ENCODE peak calls at places on chromosomes 12 and 14, in nine cellular contexts. E is cardiac muscle cell; X is epithelial cell of esophagus; J is NCI-H1417 treated with DMSO at 0.1 percent for 48 hours; R is GDM1; N is stimulated activated CD4-positive, alpha-beta T cell treated with anti-CD3 and anti-CD28 coated beads, Interleukin-15, amount 100 ng/mL, for 1 hour; V is activated effector memory CD4-positive, alpha-beta T cell treated with Interleukin-2 at 50 U/mL for 16 hours; M is caudate nucleus; L is germinal center. P is an unnamed sample.

GRCh38 chr12:3077572-3078081 is 448 bp downstream of the TSPAN9 start:
- DNase-seq in V (no peak), L (no peak), R (no peak), E (no peak), M (no peak), J (no peak), X (no peak), N (no peak), P (peak)

GRCh38 chr14:57692671-57693070 is 173.2 kb downstream of the SLC35F4 start:
- DNase-seq in V (no peak), R (no peak), N (no peak), L (peak), M (no peak), J (no peak), X (peak), E (peak), P (peak)

GRCh38 chr14:59292028-59292427 is 103.6 kb downstream of the DAAM1 start:
- DNase-seq in X (no peak), J (no peak), N (no peak), L (no peak), M (no peak), V (no peak), R (no peak), E (no peak), P (no peak)

GRCh38 chr14:75566321-75566720 is 12.1 kb upstream of the FLVCR2 start:
- DNase-seq in R (no peak), M (no peak), X (peak), N (peak), J (no peak), L (no peak), E (no peak), V (peak), P (no peak)

GRCh38 chr12:76878045-76878898 is 547 bp downstream of the CSRP2 start:
- DNase-seq in N (no peak), V (no peak), J (no peak), L (peak), X (peak), E (peak), M (no peak), R (no peak), P (no peak)

GRCh38 chr14:105909046-105909827 is 382.9 kb downstream of the TMEM121 start:
- DNase-seq in E (no peak), R (no peak), M (no peak), L (no peak), V (no peak), J (no peak), X (no peak), N (no peak), P (no peak)

GRCh38 chr12:41967668-41968649 is 176.7 kb downstream of the GXYLT1 start:
- DNase-seq in M (no peak), N (no peak), X (peak), E (peak), J (peak), V (no peak), L (no peak), R (no peak), P (peak)

GRCh38 chr14:102589761-102590290 is 2.6 kb upstream of the RCOR1 start:
- DNase-seq in V (no peak), E (no peak), R (no peak), L (no peak), J (no peak), N (no peak), X (no peak), M (no peak), P (no peak)

GRCh38 chr12:30484658-30485057 is 211.0 kb downstream of the IPO8 start:
- DNase-seq in M (no peak), V (no peak), L (no peak), N (no peak), J (no peak), X (no peak), R (no peak), E (no peak), P (no peak)

GRCh38 chr12:124550123-124551089 is 17.0 kb downstream of the NCOR2 start:
- DNase-seq in R (peak), E (no peak), J (no peak), X (peak), N (no peak), M (no peak), L (no peak), V (no peak), P (peak)

GRCh38 chr12:7190268-7191055 is 976 bp downstream of the PEX5 start:
- DNase-seq in N (no peak), M (peak), X (peak), V (no peak), E (peak), L (peak), J (no peak), R (no peak), P (no peak)

GRCh38 chr14:101360045-101360931 is 201.0 kb upstream of the DIO3 start:
- DNase-seq in M (no peak), X (no peak), L (peak), E (peak), R (no peak), N (no peak), V (no peak), J (no peak), P (no peak)